ENCODE peak calls at places on chromosome 20, in six cellular contexts. N, Z, O, V, M and X are unnamed samples.

GRCh38 chr20:53402233-53403005 is 191.2 kb downstream of the ZNF217 start:
- DNase-seq in N (no peak), Z (no peak), O (no peak), V (peak; percentile 13), M (no peak), X (peak; percentile 50)

GRCh38 chr20:20229595-20229994 is 138.3 kb upstream of the INSM1 start:
- DNase-seq in N (no peak), Z (no peak), O (no peak), V (no peak), M (no peak), X (no peak)

GRCh38 chr20:45833883-45834796 is 541 bp downstream of the SNX21 start:
- DNase-seq in N (peak; percentile 65), Z (peak; percentile 76), O (no peak), V (no peak), M (peak; percentile 92), X (peak; percentile 59)

GRCh38 chr20:53658973-53659372 is 65.3 kb upstream of the ZNF217 start:
- DNase-seq in N (no peak), Z (no peak), O (no peak), V (no peak), M (no peak), X (no peak)

GRCh38 chr20:61762208-61762710 is 303.4 kb downstream of the TAF4 start:
- DNase-seq in N (no peak), Z (peak; percentile 1), O (no peak), V (no peak), M (peak; percentile 22), X (no peak)

GRCh38 chr20:38117635-38118034 is 47.4 kb downstream of the TGM2 start:
- DNase-seq in N (no peak), Z (no peak), O (no peak), V (no peak), M (no peak), X (no peak)

GRCh38 chr20:8043687-8044278 is 24.2 kb upstream of the TMX4 start:
- DNase-seq in N (peak; percentile 56), Z (no peak), O (no peak), V (peak; percentile 33), M (no peak), X (no peak)

GRCh38 chr20:44615169-44615791 is 32.9 kb downstream of the PKIG start:
- DNase-seq in N (no peak), Z (no peak), O (no peak), V (peak; percentile 60), M (no peak), X (no peak)

GRCh38 chr20:20205141-20205861 is 153.0 kb downstream of the CFAP61 start:
- DNase-seq in N (no peak), Z (no peak), O (no peak), V (no peak), M (no peak), X (no peak)

GRCh38 chr20:58555078-58555765 is 40.0 kb upstream of the APCDD1L start:
- DNase-seq in N (no peak), Z (no peak), O (no peak), V (no peak), M (peak; percentile 37), X (no peak)

GRCh38 chr20:50558483-50558925 is 48.3 kb downstream of the PTPN1 start:
- DNase-seq in N (no peak), Z (no peak), O (no peak), V (no peak), M (no peak), X (no peak)

GRCh38 chr20:1463971-1464570 is 2.6 kb downstream of the NSFL1C start:
- DNase-seq in N (no peak), Z (no peak), O (no peak), V (no peak), M (no peak), X (no peak)

DNA sequence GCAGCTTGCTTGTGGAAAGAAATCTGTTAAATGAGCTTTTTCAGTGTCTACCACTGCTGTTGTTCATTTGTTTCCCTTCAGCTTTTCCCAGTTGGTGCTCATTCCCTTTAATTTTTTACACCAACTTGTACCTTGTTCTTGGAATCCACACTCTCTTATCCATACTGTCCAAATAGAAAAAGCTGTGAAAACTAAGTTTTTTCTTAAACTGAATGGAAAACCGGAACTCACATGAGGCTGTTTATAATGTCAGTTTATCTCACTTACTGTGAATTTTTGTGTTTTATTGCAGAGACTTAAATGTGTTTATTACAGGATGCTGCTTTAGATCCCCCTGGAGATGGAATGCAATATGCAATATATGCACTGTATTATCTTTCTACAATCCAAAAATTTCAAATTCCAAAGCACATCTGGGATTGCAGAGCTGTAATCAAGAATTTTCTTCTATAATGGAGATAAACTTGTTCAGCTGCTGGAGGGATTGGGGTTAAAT is 66.5 kb downstream of the MKKS start:
- DNase-seq in N (no peak), Z (no peak), O (no peak), V (no peak), M (no peak), X (no peak)
- H3K4me3 ChIP-seq in N (no peak overlapping the region), Z (no peak overlapping the region), O (no peak overlapping the region), V (no peak overlapping the region), M (no peak overlapping the region), X (no peak overlapping the region)

GRCh38 chr20:4109307-4109564 is 93.9 kb upstream of the RNF24 start:
- DNase-seq in N (no peak), Z (no peak), O (no peak), V (peak; percentile 49), M (no peak), X (no peak)
- H3K27ac ChIP-seq in N (peak overlapping the region; percentile 58), Z (no peak overlapping the region), O (no peak overlapping the region), V (peak overlapping the region; percentile 35), M (no peak overlapping the region), X (no peak overlapping the region)

DNA sequence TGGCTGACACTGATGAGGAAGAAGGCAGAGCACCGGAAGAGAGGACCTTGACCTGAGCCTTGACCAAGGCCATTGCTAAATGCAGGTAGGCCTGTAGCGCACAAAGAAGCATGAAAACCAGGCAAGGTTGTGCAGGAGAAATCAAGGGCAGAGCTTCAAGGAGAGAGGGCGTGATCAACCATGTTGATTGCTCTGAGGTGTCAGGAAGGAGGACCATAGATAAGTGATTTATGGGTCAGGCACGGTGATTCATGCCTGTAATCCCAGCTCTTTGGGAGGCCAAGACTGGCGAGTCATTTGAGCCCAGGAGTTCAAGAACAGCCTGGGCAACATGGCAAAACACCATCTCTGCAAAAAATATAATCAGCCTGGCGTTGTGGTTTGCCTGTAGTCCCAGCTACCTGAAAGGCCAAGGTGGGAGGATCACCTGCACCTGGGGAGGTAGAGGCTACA is 12.4 kb downstream of the PLCG1 start:
- DNase-seq in N (peak; percentile 52), Z (peak; percentile 1), O (no peak), V (no peak), M (no peak), X (no peak)
- H3K4me1 ChIP-seq in N (peaks cover 5% of the 10 kb centered on the region), Z (peaks cover 99% of the 10 kb centered on the region), O (peaks cover 89% of the 10 kb centered on the region), V (peaks cover 26% of the 10 kb centered on the region), M (peaks cover 35% of the 10 kb centered on the region), X (peaks cover 100% of the 10 kb centered on the region)

GRCh38 chr20:63854766-63855362 is 6.4 kb upstream of the ABHD16B start:
- DNase-seq in N (no peak), Z (no peak), O (no peak), V (no peak), M (no peak), X (no peak)
- H3K4me3 ChIP-seq in N (no peak overlapping the region), Z (peak overlapping the region; percentile 34), O (peak overlapping the region; percentile 58), V (no peak overlapping the region), M (peak overlapping the region; percentile 16), X (no peak overlapping the region)